ENCODE peak calls at places on chromosomes 12 and 14, in five cellular contexts. H is GM04504; U is activated CD4-positive, CD25-positive, alpha-beta regulatory T cell treated with anti-CD3 and anti-CD28 coated beads, Interleukin-2, amount 50 U/mL, for 16 hours; W is COR-L47; K is left colon. P is an unnamed sample.

GRCh38 chr12:124902916-124903315 is 11.5 kb downstream of the UBC start:
- DNase-seq in H (no peak), U (no peak), W (no peak), K (no peak), P (no peak)

GRCh38 chr12:132524405-132524804 is 34.5 kb downstream of the FBRSL1 start:
- DNase-seq in H (no peak), U (no peak), W (no peak), K (no peak), P (no peak)

GRCh38 chr14:76194327-76194726 is 42.6 kb downstream of the GPATCH2L start:
- DNase-seq in H (no peak), U (no peak), W (no peak), K (no peak), P (no peak)

GRCh38 chr14:68681256-68681655 is 111.6 kb downstream of the ZFP36L1 start:
- DNase-seq in H (no peak), U (no peak), W (no peak), K (no peak), P (no peak)

GRCh38 chr14:51203881-51204280 is 36.2 kb upstream of the TMX1 start:
- DNase-seq in H (no peak), U (no peak), W (no peak), K (no peak), P (no peak)

GRCh38 chr14:32049361-32050103 is 27.6 kb upstream of the ARHGAP5 start:
- DNase-seq in H (no peak), U (no peak), W (peak; percentile 7), K (no peak), P (no peak)

GRCh38 chr14:51004801-51005526 is 60.7 kb upstream of the PYGL start:
- DNase-seq in H (no peak), U (no peak), W (no peak), K (no peak), P (peak; percentile 73)

GRCh38 chr14:104552738-104553125 is 26.8 kb upstream of the C14orf180 start:
- DNase-seq in H (no peak), U (no peak), W (no peak), K (peak; percentile 2), P (no peak)

GRCh38 chr12:77734489-77734888 is 96.2 kb upstream of the NAV3 start:
- DNase-seq in H (peak; percentile 70), U (no peak), W (no peak), K (no peak), P (no peak)

GRCh38 chr14:105500036-105500725 is 9.1 kb downstream of the TEDC1 start:
- DNase-seq in H (no peak), U (no peak), W (no peak), K (no peak), P (no peak)

GRCh38 chr12:93333828-93334227 is 43.9 kb upstream of the NUDT4 start:
- DNase-seq in H (no peak), U (no peak), W (no peak), K (no peak), P (no peak)

GRCh38 chr14:81265641-81266169 is 44.9 kb upstream of the GTF2A1 start:
- DNase-seq in H (no peak), U (no peak), W (no peak), K (no peak), P (no peak)

GRCh38 chr14:29926701-29927595 is 699 bp downstream of the PRKD1 start:
- DNase-seq in H (no peak), U (no peak), W (peak; percentile 67), K (peak; percentile 36), P (no peak)

GRCh38 chr12:86597431-86597830 is 341.2 kb upstream of the MGAT4C start:
- DNase-seq in H (no peak), U (no peak), W (no peak), K (no peak), P (no peak)

GRCh38 chr12:124391340-124392261 is 96.7 kb downstream of the RFLNA start:
- DNase-seq in H (no peak), U (no peak), W (no peak), K (peak; percentile 68), P (no peak)

GRCh38 chr12:116102019-116102418 is 175.5 kb downstream of the MED13L start:
- DNase-seq in H (no peak), U (no peak), W (no peak), K (no peak), P (no peak)

GRCh38 chr14:59055439-59056045 is 132.9 kb upstream of the DAAM1 start:
- DNase-seq in H (peak; percentile 20), U (no peak), W (peak; percentile 5), K (no peak), P (peak; percentile 34)

GRCh38 chr12:110537605-110538409 is 35.7 kb downstream of the RAD9B start:
- DNase-seq in H (no peak), U (no peak), W (no peak), K (no peak), P (no peak)

GRCh38 chr12:68200854-68201253 is 24.8 kb downstream of the IL26 start:
- DNase-seq in H (no peak), U (no peak), W (no peak), K (no peak), P (no peak)

GRCh38 chr12:107731376-107731775 is 29.6 kb downstream of the PRDM4 start:
- DNase-seq in H (no peak), U (no peak), W (no peak), K (no peak), P (no peak)

GRCh38 chr12:56461235-56462159 is 6.9 kb upstream of the SPRYD4 start:
- DNase-seq in H (no peak), U (no peak), W (no peak), K (no peak), P (no peak)

GRCh38 chr14:24634158-24634557 is at the start of gene GZMB:
- DNase-seq in H (no peak), U (peak; percentile 15), W (no peak), K (no peak), P (no peak)

GRCh38 chr14:61491224-61491623 is 169.8 kb downstream of the PRKCH start:
- DNase-seq in H (no peak), U (no peak), W (no peak), K (no peak), P (no peak)

GRCh38 chr14:54597795-54598443 is 31.0 kb downstream of the SAMD4A start:
- DNase-seq in H (no peak), U (no peak), W (no peak), K (no peak), P (no peak)

GRCh38 chr12:81284137-81284536 is 206.3 kb downstream of the ACSS3 start:
- DNase-seq in H (no peak), U (no peak), W (no peak), K (no peak), P (no peak)

GRCh38 chr12:401235-402126 is at the start of gene CCDC77:
- DNase-seq in H (peak; percentile 84), U (peak; percentile 89), W (no peak), K (peak; percentile 87), P (no peak)

GRCh38 chr12:30930238-30931010 is 3.9 kb downstream of the TSPAN11 start:
- DNase-seq in H (no peak), U (no peak), W (no peak), K (no peak), P (peak; percentile 60)

GRCh38 chr12:49892084-49892731 is 11.5 kb downstream of the FAIM2 start:
- DNase-seq in H (no peak), U (no peak), W (no peak), K (no peak), P (no peak)

GRCh38 chr12:104083769-104084475 is 19.6 kb downstream of the HCFC2 start:
- DNase-seq in H (no peak), U (no peak), W (no peak), K (no peak), P (no peak)

GRCh38 chr14:58540693-58541092 is 97.1 kb upstream of the DACT1 start:
- DNase-seq in H (no peak), U (no peak), W (no peak), K (no peak), P (peak; percentile 70)

GRCh38 chr14:100844082-100844408 is 18.1 kb downstream of the MEG3 start:
- DNase-seq in H (no peak), U (no peak), W (no peak), K (no peak), P (no peak)

GRCh38 chr12:77062846-77063461 is 2.4 kb downstream of the E2F7 start:
- DNase-seq in H (no peak), U (no peak), W (peak; percentile 33), K (no peak), P (no peak)

GRCh38 chr12:112961536-112961935 is 16.8 kb upstream of the OAS2 start:
- DNase-seq in H (no peak), U (no peak), W (no peak), K (no peak), P (no peak)

GRCh38 chr12:121379945-121380344 is 20.0 kb upstream of the RNF34 start:
- DNase-seq in H (no peak), U (no peak), W (no peak), K (no peak), P (no peak)

GRCh38 chr12:53750812-53751335 is 905 bp downstream of the CISTR start:
- DNase-seq in H (no peak), U (no peak), W (no peak), K (no peak), P (no peak)

GRCh38 chr12:8980137-8980536 is 9.2 kb upstream of the KLRG1 start:
- DNase-seq in H (no peak), U (no peak), W (no peak), K (no peak), P (no peak)